ENCODE peak calls at places on chromosomes 5 and 9, in seven cellular contexts. One of them, this sample, is unnamed.

GRCh38 chr5:149728303-149728702 is 1.8 kb upstream of the PPARGC1B start:
- DNase-seq in heart left ventricle: no peak
- DNase-seq in stomach: peak
- DNase-seq in body of pancreas: no peak
- DNase-seq in sigmoid colon: no peak
- DNase-seq in tibial nerve: no peak
- DNase-seq in A549: no peak
- DNase-seq in this sample: no peak

GRCh38 chr9:114694719-114695269 is 12.8 kb upstream of the TEX48 start:
- DNase-seq in heart left ventricle: no peak
- DNase-seq in stomach: no peak
- DNase-seq in body of pancreas: no peak
- DNase-seq in sigmoid colon: no peak
- DNase-seq in tibial nerve: no peak
- DNase-seq in A549: no peak
- DNase-seq in this sample: no peak

GRCh38 chr5:106894964-106895363 is 775.8 kb downstream of the EFNA5 start:
- DNase-seq in heart left ventricle: no peak
- DNase-seq in stomach: no peak
- DNase-seq in body of pancreas: no peak
- DNase-seq in sigmoid colon: no peak
- DNase-seq in tibial nerve: no peak
- DNase-seq in A549: no peak
- DNase-seq in this sample: no peak

GRCh38 chr5:97242351-97242750 is 59.3 kb upstream of the RIOK2 start:
- DNase-seq in heart left ventricle: no peak
- DNase-seq in stomach: no peak
- DNase-seq in body of pancreas: no peak
- DNase-seq in sigmoid colon: no peak
- DNase-seq in tibial nerve: no peak
- DNase-seq in A549: no peak
- DNase-seq in this sample: no peak

GRCh38 chr5:149185067-149185466 is 43.8 kb downstream of the ABLIM3 start:
- DNase-seq in heart left ventricle: no peak
- DNase-seq in stomach: no peak
- DNase-seq in body of pancreas: no peak
- DNase-seq in sigmoid colon: no peak
- DNase-seq in tibial nerve: no peak
- DNase-seq in A549: no peak
- DNase-seq in this sample: no peak

GRCh38 chr9:68727588-68728129 is 22.6 kb downstream of the PIP5K1B start:
- DNase-seq in heart left ventricle: no peak
- DNase-seq in stomach: no peak
- DNase-seq in body of pancreas: no peak
- DNase-seq in sigmoid colon: no peak
- DNase-seq in tibial nerve: no peak
- DNase-seq in A549: no peak
- DNase-seq in this sample: no peak

GRCh38 chr5:94335936-94336335 is 282.5 kb downstream of the KIAA0825 start:
- DNase-seq in heart left ventricle: no peak
- DNase-seq in stomach: no peak
- DNase-seq in body of pancreas: no peak
- DNase-seq in sigmoid colon: no peak
- DNase-seq in tibial nerve: no peak
- DNase-seq in A549: no peak
- DNase-seq in this sample: no peak

GRCh38 chr5:50794812-50795211 is 128.4 kb downstream of the PARP8 start:
- DNase-seq in heart left ventricle: no peak
- DNase-seq in stomach: no peak
- DNase-seq in body of pancreas: no peak
- DNase-seq in sigmoid colon: no peak
- DNase-seq in tibial nerve: no peak
- DNase-seq in A549: no peak
- DNase-seq in this sample: no peak

GRCh38 chr5:14286007-14286406 is 142.9 kb downstream of the TRIO start:
- DNase-seq in heart left ventricle: no peak
- DNase-seq in stomach: no peak
- DNase-seq in body of pancreas: no peak
- DNase-seq in sigmoid colon: no peak
- DNase-seq in tibial nerve: no peak
- DNase-seq in A549: no peak
- DNase-seq in this sample: no peak

GRCh38 chr9:135592331-135592590 is 30.7 kb downstream of the PAEP start:
- DNase-seq in heart left ventricle: no peak
- DNase-seq in stomach: peak
- DNase-seq in body of pancreas: no peak
- DNase-seq in sigmoid colon: no peak
- DNase-seq in tibial nerve: no peak
- DNase-seq in A549: no peak
- DNase-seq in this sample: no peak

GRCh38 chr9:88411471-88411870 is 23.2 kb downstream of the SPIN1 start:
- DNase-seq in heart left ventricle: no peak
- DNase-seq in stomach: no peak
- DNase-seq in body of pancreas: no peak
- DNase-seq in sigmoid colon: no peak
- DNase-seq in tibial nerve: no peak
- DNase-seq in A549: no peak
- DNase-seq in this sample: no peak

GRCh38 chr5:178392998-178393397 is 160.4 kb upstream of the PHYKPL start:
- DNase-seq in heart left ventricle: no peak
- DNase-seq in stomach: peak
- DNase-seq in body of pancreas: no peak
- DNase-seq in sigmoid colon: peak
- DNase-seq in tibial nerve: no peak
- DNase-seq in A549: no peak
- DNase-seq in this sample: no peak

GRCh38 chr9:138020120-138020794 is 142.7 kb downstream of the CACNA1B start:
- DNase-seq in heart left ventricle: peak
- DNase-seq in stomach: peak
- DNase-seq in body of pancreas: no peak
- DNase-seq in sigmoid colon: peak
- DNase-seq in tibial nerve: no peak
- DNase-seq in A549: no peak
- DNase-seq in this sample: peak

GRCh38 chr5:1762878-1763547 is 36.6 kb downstream of the MRPL36 start:
- DNase-seq in heart left ventricle: peak
- DNase-seq in stomach: peak
- DNase-seq in body of pancreas: peak
- DNase-seq in sigmoid colon: peak
- DNase-seq in tibial nerve: peak
- DNase-seq in A549: no peak
- DNase-seq in this sample: no peak

GRCh38 chr5:2250365-2250950 is 367.7 kb upstream of the IRX4 start:
- DNase-seq in heart left ventricle: no peak
- DNase-seq in stomach: no peak
- DNase-seq in body of pancreas: no peak
- DNase-seq in sigmoid colon: no peak
- DNase-seq in tibial nerve: no peak
- DNase-seq in A549: no peak
- DNase-seq in this sample: no peak

GRCh38 chr9:97923529-97924108 is 1.3 kb upstream of the TRMO start:
- DNase-seq in heart left ventricle: peak
- DNase-seq in stomach: peak
- DNase-seq in body of pancreas: peak
- DNase-seq in sigmoid colon: peak
- DNase-seq in tibial nerve: peak
- DNase-seq in A549: peak
- DNase-seq in this sample: peak

GRCh38 chr9:113178087-113178486 is 27.3 kb downstream of the SLC31A2 start:
- DNase-seq in heart left ventricle: no peak
- DNase-seq in stomach: no peak
- DNase-seq in body of pancreas: no peak
- DNase-seq in sigmoid colon: no peak
- DNase-seq in tibial nerve: no peak
- DNase-seq in A549: no peak
- DNase-seq in this sample: no peak

GRCh38 chr5:154190652-154191304 is at the start of gene GALNT10:
- DNase-seq in heart left ventricle: peak
- DNase-seq in stomach: peak
- DNase-seq in body of pancreas: peak
- DNase-seq in sigmoid colon: peak
- DNase-seq in tibial nerve: no peak
- DNase-seq in A549: peak
- DNase-seq in this sample: peak

GRCh38 chr9:107242073-107243063 is 40.7 kb upstream of the RAD23B start:
- DNase-seq in heart left ventricle: no peak
- DNase-seq in stomach: no peak
- DNase-seq in body of pancreas: no peak
- DNase-seq in sigmoid colon: no peak
- DNase-seq in tibial nerve: no peak
- DNase-seq in A549: no peak
- DNase-seq in this sample: no peak

GRCh38 chr5:51138164-51138563 is 245.1 kb upstream of the ISL1 start:
- DNase-seq in heart left ventricle: no peak
- DNase-seq in stomach: no peak
- DNase-seq in body of pancreas: no peak
- DNase-seq in sigmoid colon: no peak
- DNase-seq in tibial nerve: no peak
- DNase-seq in A549: no peak
- DNase-seq in this sample: no peak

GRCh38 chr9:112124156-112124555 is 50.9 kb downstream of the SUSD1 start:
- DNase-seq in heart left ventricle: no peak
- DNase-seq in stomach: peak
- DNase-seq in body of pancreas: peak
- DNase-seq in sigmoid colon: no peak
- DNase-seq in tibial nerve: no peak
- DNase-seq in A549: no peak
- DNase-seq in this sample: no peak

GRCh38 chr5:97553829-97554452 is 370.9 kb upstream of the RIOK2 start:
- DNase-seq in heart left ventricle: no peak
- DNase-seq in stomach: no peak
- DNase-seq in body of pancreas: no peak
- DNase-seq in sigmoid colon: no peak
- DNase-seq in tibial nerve: no peak
- DNase-seq in A549: no peak
- DNase-seq in this sample: no peak

DNA sequence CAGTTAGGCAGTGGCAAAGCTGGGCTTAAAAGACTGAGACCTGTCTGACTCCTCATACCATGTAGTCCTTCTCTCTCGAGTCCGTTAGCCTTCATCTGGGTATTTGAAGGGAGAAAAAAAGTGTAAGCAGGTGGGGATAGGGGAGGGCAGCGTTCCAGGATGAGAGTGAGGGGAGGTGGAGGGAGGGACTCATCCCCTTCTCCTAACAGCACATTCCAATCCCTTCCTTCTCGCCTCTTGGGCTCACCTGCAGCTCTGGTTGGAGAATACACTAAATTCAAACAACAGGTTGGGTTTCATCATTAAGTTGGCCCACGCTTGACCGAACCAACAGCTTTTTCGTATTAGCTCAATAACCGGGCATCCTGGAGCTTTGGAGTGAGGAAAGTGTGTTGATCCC is 3.6 kb downstream of the NEURL1B start:
- DNase-seq in heart left ventricle: peak
- DNase-seq in stomach: no peak
- DNase-seq in body of pancreas: no peak
- DNase-seq in sigmoid colon: no peak
- DNase-seq in tibial nerve: no peak
- DNase-seq in A549: no peak
- DNase-seq in this sample: no peak
- H3K27ac ChIP-seq in heart left ventricle: peak
- H3K27ac ChIP-seq in stomach: peak
- H3K27ac ChIP-seq in body of pancreas: no peak
- H3K27ac ChIP-seq in sigmoid colon: peak
- H3K27ac ChIP-seq in tibial nerve: no peak
- H3K27ac ChIP-seq in A549: no peak
- H3K27ac ChIP-seq in this sample: peak

GRCh38 chr5:53560506-53561191 is at the start of gene NDUFS4:
- DNase-seq in heart left ventricle: peak
- DNase-seq in stomach: peak
- DNase-seq in body of pancreas: peak
- DNase-seq in sigmoid colon: peak
- DNase-seq in tibial nerve: peak
- DNase-seq in A549: peak
- DNase-seq in this sample: peak
- TF ChIP-seq POLR2A in heart left ventricle: peak
- TF ChIP-seq POLR2A in stomach: no peak
- TF ChIP-seq POLR2A in body of pancreas: peak
- TF ChIP-seq POLR2A in sigmoid colon: peak
- TF ChIP-seq POLR2A in tibial nerve: no peak
- TF ChIP-seq POLR2A in A549: peak
- TF ChIP-seq POLR2A in this sample: peak

GRCh38 chr5:126969548-126969947 is 60.8 kb downstream of the MARCHF3 start:
- DNase-seq in heart left ventricle: no peak
- DNase-seq in stomach: no peak
- DNase-seq in body of pancreas: no peak
- DNase-seq in sigmoid colon: no peak
- DNase-seq in tibial nerve: no peak
- DNase-seq in A549: no peak
- DNase-seq in this sample: no peak

GRCh38 chr5:126973193-126973592 is 57.2 kb downstream of the MARCHF3 start:
- DNase-seq in heart left ventricle: no peak
- DNase-seq in stomach: no peak
- DNase-seq in body of pancreas: no peak
- DNase-seq in sigmoid colon: no peak
- DNase-seq in tibial nerve: no peak
- DNase-seq in A549: no peak
- DNase-seq in this sample: no peak

GRCh38 chr5:126972062-126972895 is 58.1 kb downstream of the MARCHF3 start:
- DNase-seq in heart left ventricle: no peak
- DNase-seq in stomach: no peak
- DNase-seq in body of pancreas: no peak
- DNase-seq in sigmoid colon: no peak
- DNase-seq in tibial nerve: no peak
- DNase-seq in A549: no peak
- DNase-seq in this sample: peak

GRCh38 chr5:126971455-126972019 is 58.8 kb downstream of the MARCHF3 start:
- DNase-seq in heart left ventricle: no peak
- DNase-seq in stomach: no peak
- DNase-seq in body of pancreas: no peak
- DNase-seq in sigmoid colon: no peak
- DNase-seq in tibial nerve: no peak
- DNase-seq in A549: no peak
- DNase-seq in this sample: no peak

DNA sequence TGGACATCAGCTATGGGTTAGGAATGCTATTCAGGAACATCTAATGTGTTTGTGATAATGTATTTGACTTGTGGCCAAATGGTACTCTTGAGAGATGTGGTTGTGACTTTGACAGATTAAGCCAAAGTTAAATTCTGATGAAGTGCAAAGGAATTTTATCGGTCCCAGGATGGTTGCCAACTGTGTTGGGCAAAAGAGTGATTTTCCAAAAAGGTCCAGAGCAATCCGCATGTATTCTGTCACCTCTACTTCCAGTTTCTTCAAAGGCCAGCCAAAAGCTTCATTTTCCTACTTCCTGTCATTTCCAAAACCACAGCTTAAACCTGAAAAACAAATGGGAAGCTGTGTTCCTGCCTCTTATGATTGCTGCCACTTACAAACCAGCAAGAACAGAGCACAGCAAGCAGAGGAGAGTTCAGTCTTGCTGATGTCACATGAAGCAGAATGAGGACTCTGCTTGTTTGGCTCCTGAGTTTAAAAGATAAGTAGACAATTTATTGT is 59.8 kb downstream of the MARCHF3 start:
- DNase-seq in heart left ventricle: no peak
- DNase-seq in stomach: no peak
- DNase-seq in body of pancreas: no peak
- DNase-seq in sigmoid colon: no peak
- DNase-seq in tibial nerve: no peak
- DNase-seq in A549: no peak
- DNase-seq in this sample: no peak
- TF ChIP-seq CTCF in heart left ventricle: no peak
- TF ChIP-seq CTCF in stomach: no peak
- TF ChIP-seq CTCF in body of pancreas: no peak
- TF ChIP-seq CTCF in sigmoid colon: no peak
- TF ChIP-seq CTCF in tibial nerve: no peak
- TF ChIP-seq CTCF in A549: no peak
- TF ChIP-seq CTCF in this sample: no peak

GRCh38 chr5:125290935-125291334 is 544.5 kb upstream of the ZNF608 start:
- DNase-seq in heart left ventricle: no peak
- DNase-seq in stomach: no peak
- DNase-seq in body of pancreas: no peak
- DNase-seq in sigmoid colon: no peak
- DNase-seq in tibial nerve: no peak
- DNase-seq in A549: no peak
- DNase-seq in this sample: no peak
- H3K27ac ChIP-seq in heart left ventricle: no peak
- H3K27ac ChIP-seq in stomach: no peak
- H3K27ac ChIP-seq in body of pancreas: no peak
- H3K27ac ChIP-seq in sigmoid colon: no peak
- H3K27ac ChIP-seq in tibial nerve: no peak
- H3K27ac ChIP-seq in A549: no peak
- H3K27ac ChIP-seq in this sample: no peak

This sample was measured in Peyer's patch.